ENCODE peak calls at places on chromosomes 16 and 17, in ten cellular contexts. R is GM23248, E is IMR-90, T is endodermal cell, Z is HCT116, S is DND-41, B is PC-3, H is neuronal stem cell, P is NT2/D1, N is mammary epithelial cell. D is an unnamed sample. For H3K4me1, the result is how much of the 10 kb centered on the place peaks cover.

GRCh38 chr17:15279011-15279477 is 13.9 kb upstream of the PMP22 start:
- DNase-seq in R (peak), E (peak), T (no peak), Z (no peak), S (no peak), B (peak), H (no peak), P (no peak), N (peak), D (peak)

GRCh38 chr17:21318439-21318838 is 33.9 kb downstream of the MAP2K3 start:
- DNase-seq in R (no peak), E (no peak), T (peak), Z (no peak), S (no peak), B (no peak), H (no peak), P (no peak), N (no peak), D (no peak)

GRCh38 chr16:58026139-58026704 is 668 bp downstream of the MMP15 start:
- DNase-seq in R (peak), E (peak), T (peak), Z (no peak), S (no peak), B (peak), H (peak), P (no peak), N (peak), D (peak)

GRCh38 chr16:31118223-31119155 is 1.0 kb downstream of the KAT8 start:
- DNase-seq in R (peak), E (peak), T (no peak), Z (no peak), S (no peak), B (peak), H (no peak), P (no peak), N (peak), D (peak)

GRCh38 chr16:9846362-9847099 is 335.7 kb downstream of the GRIN2A start:
- DNase-seq in R (peak), E (no peak), T (no peak), Z (no peak), S (no peak), B (peak), H (no peak), P (no peak), N (no peak), D (no peak)

GRCh38 chr16:17312100-17312732 is 158.5 kb downstream of the XYLT1 start:
- DNase-seq in R (no peak), E (no peak), T (peak), Z (peak), S (no peak), B (no peak), H (no peak), P (no peak), N (peak), D (peak)

GRCh38 chr17:1231456-1231855 is 38.8 kb upstream of the BHLHA9 start:
- DNase-seq in R (peak), E (no peak), T (no peak), Z (no peak), S (no peak), B (no peak), H (no peak), P (no peak), N (peak), D (no peak)

GRCh38 chr16:24996301-24996700 is 18.9 kb downstream of the ARHGAP17 start:
- DNase-seq in R (no peak), E (no peak), T (no peak), Z (no peak), S (no peak), B (no peak), H (no peak), P (no peak), N (no peak), D (no peak)

GRCh38 chr16:397736-398332 is 835 bp downstream of the NME4 start:
- DNase-seq in R (peak), E (peak), T (peak), Z (peak), S (no peak), B (peak), H (peak), P (no peak), N (no peak), D (peak)

GRCh38 chr17:65025288-65025687 is 31.3 kb downstream of the GNA13 start:
- DNase-seq in R (no peak), E (no peak), T (no peak), Z (no peak), S (no peak), B (no peak), H (no peak), P (no peak), N (no peak), D (no peak)
- H3K4me1 ChIP-seq in R (under half), E (under half), T (under half), Z (under half), S (under half), B (half or more), H (under half), P (under half), N (under half), D (under half)

GRCh38 chr16:66270333-66270927 is 96.1 kb upstream of the CDH5 start:
- DNase-seq in R (peak), E (peak), T (peak), Z (peak), S (peak), B (peak), H (peak), P (peak), N (peak), D (peak)
- H3K9ac ChIP-seq in R (peak), E (peak), T (no peak), Z (no peak), S (no peak), B (peak), H (no peak), P (peak), N (no peak), D (no peak)

GRCh38 chr16:12600536-12601256 is 203.0 kb downstream of the CPPED1 start:
- DNase-seq in R (no peak), E (no peak), T (peak), Z (no peak), S (no peak), B (no peak), H (no peak), P (no peak), N (no peak), D (no peak)
- H3K4me3 ChIP-seq in R (no peak), E (no peak), T (no peak), Z (no peak), S (no peak), B (no peak), H (no peak), P (no peak), N (no peak), D (no peak)

DNA sequence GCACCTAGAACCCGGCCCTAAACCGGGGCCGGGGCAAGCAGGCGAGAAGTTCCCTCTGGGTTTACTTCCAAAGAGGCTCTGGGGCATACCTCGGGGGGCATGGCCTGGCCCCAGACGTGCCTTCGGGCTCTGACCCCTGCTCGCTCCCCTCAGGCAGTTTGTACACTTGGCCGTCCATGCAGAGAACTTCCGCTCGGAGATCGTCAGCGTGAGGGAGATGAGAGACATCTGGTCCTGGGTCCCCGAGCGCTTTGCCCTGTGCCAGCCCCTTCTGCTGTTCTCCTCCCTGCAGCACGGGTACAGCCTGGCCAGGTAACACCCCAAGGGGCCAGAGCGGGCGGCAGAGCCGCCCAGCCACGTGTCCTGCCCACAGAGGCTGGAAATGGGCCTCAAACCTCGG is 15.7 kb upstream of the ATP6V0C start:
- DNase-seq in R (no peak), E (no peak), T (no peak), Z (no peak), S (no peak), B (no peak), H (no peak), P (no peak), N (no peak), D (no peak)
- H3K4me1 ChIP-seq in R (under half), E (under half), T (under half), Z (under half), S (under half), B (under half), H (under half), P (under half), N (under half), D (under half)